ENCODE peak calls at places on chromosomes 5 and 9, in ten cellular contexts. V is AG04450; E is right lobe of liver; R is astrocyte of the spinal cord; X is A549; M is uterus; K is prostate gland; S is cardiac fibroblast; L is Jurkat, Clone E6-1; P is K562. D is an unnamed sample.
A peak's percentile ranks its signal among the peaks of the same experiment; 100 is the strongest.

GRCh38 chr9:94160594-94161501 is 76.6 kb downstream of the PTPDC1 start:
- DNase-seq in R (no peak), P (no peak), S (no peak), E (no peak), M (no peak), L (no peak), X (no peak), V (no peak), K (no peak), D (no peak)

GRCh38 chr5:31033295-31033694 is 160.2 kb upstream of the CDH6 start:
- DNase-seq in S (peak; percentile 2), V (no peak), K (no peak), X (no peak), L (no peak), R (peak; percentile 82), M (no peak), P (no peak), E (no peak), D (no peak)

GRCh38 chr5:94818904-94819303 is 200.4 kb downstream of the SLF1 start:
- DNase-seq in X (no peak), E (no peak), R (no peak), P (no peak), S (no peak), K (no peak), L (no peak), V (no peak), M (no peak), D (no peak)

GRCh38 chr9:104071589-104071988 is 22.5 kb upstream of the SMC2 start:
- DNase-seq in K (no peak), R (no peak), P (no peak), L (no peak), M (no peak), E (no peak), X (no peak), V (no peak), S (no peak), D (no peak)

GRCh38 chr5:15222156-15222555 is 277.8 kb upstream of the FBXL7 start:
- DNase-seq in X (no peak), M (no peak), R (no peak), V (no peak), L (no peak), K (no peak), P (no peak), S (no peak), E (no peak), D (no peak)

GRCh38 chr5:171845857-171846785 is 60.5 kb downstream of the SMIM23 start:
- DNase-seq in V (no peak), R (no peak), M (no peak), X (no peak), K (no peak), S (peak; percentile 57), P (no peak), L (no peak), E (no peak), D (peak; percentile 69)

GRCh38 chr9:93286252-93287188 is 102.6 kb downstream of the WNK2 start:
- DNase-seq in K (no peak), E (no peak), X (no peak), R (no peak), L (no peak), S (no peak), M (no peak), P (no peak), V (no peak), D (no peak)

GRCh38 chr5:172469697-172470096 is 15.4 kb upstream of the SH3PXD2B start:
- DNase-seq in L (no peak), M (no peak), E (no peak), V (no peak), K (no peak), S (no peak), X (no peak), R (no peak), P (no peak), D (no peak)

GRCh38 chr5:29169851-29170250 is 2023.6 kb upstream of the CDH6 start:
- DNase-seq in R (no peak), L (no peak), E (no peak), K (no peak), V (no peak), S (no peak), M (no peak), X (no peak), P (no peak), D (peak; percentile 16)

DNA sequence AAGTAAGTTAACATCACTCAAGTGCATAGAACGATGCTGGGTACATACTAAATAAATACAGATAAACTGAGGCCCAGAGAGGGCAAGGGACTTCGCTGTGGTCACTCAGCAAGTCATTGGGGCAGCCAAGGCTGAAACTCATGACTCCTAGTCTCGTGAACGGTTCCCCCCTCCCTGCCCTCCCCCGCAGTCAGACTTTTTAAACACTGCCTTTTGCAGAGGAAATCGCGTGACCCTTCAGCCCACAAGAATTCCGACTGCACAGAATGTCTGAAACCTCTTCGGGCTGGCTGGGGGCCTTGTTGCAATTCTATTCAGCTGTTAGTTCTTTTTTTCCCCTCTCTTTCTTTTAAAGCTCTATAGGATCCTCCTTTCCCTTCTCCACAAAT is 28.1 kb downstream of the NEK6 start:
- DNase-seq in X (no peak), L (no peak), E (peak; percentile 75), K (no peak), V (peak; percentile 97), S (peak; percentile 96), M (peak; percentile 87), P (peak; percentile 32), R (peak; percentile 98), D (no peak)
- H3K4me3 ChIP-seq in X (no peak overlapping the region), L (no peak overlapping the region), E (peak overlapping the region; percentile 9), K (no peak overlapping the region), V (no peak overlapping the region), S (no peak overlapping the region), M (no peak overlapping the region), P (no peak overlapping the region), R (no peak overlapping the region), D (no peak overlapping the region)

DNA sequence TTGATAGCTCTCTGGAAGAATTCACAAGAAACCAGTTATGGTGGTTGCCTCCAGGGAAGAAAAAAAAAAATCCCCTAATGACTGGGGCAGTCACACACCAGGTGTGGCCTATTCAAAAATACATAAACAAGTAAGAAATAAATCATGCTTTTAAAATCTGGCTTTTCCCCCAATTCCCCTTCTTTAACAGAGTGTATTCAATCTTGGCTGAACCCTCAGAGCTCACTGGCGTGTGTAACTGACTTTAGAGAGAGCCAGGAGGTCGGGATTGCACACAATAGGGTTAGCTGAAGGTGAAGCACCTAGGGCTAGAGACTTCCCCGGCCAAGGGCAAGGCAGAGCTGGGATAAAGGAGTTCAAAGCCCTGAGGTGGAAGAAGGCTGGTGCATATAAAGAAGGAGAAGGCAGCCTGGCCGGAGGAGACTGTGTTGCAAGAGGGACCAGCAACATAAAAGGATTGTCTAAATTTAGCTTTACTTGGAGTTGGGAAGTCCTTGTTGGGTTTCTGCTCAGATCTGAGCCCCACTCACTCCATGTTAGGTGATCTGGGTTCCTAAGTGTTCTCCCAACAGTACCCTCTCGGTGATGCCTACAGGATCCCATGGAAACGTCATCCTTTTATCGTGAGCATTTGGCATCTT is 19.7 kb downstream of the FNBP1 start:
- DNase-seq in K (no peak), M (peak; percentile 41), L (no peak), S (no peak), E (peak; percentile 68), X (no peak), R (no peak), V (no peak), P (no peak), D (no peak)
- H3K4me3 ChIP-seq in K (no peak overlapping the region), M (no peak overlapping the region), L (no peak overlapping the region), S (no peak overlapping the region), E (no peak overlapping the region), X (no peak overlapping the region), R (no peak overlapping the region), V (no peak overlapping the region), P (no peak overlapping the region), D (no peak overlapping the region)

GRCh38 chr5:178160176-178160575 is 6.5 kb upstream of the NHP2 start:
- DNase-seq in V (no peak), X (no peak), M (no peak), P (no peak), S (no peak), E (no peak), K (no peak), L (no peak), R (no peak), D (no peak)

GRCh38 chr5:178162481-178162880 is 8.8 kb upstream of the NHP2 start:
- DNase-seq in R (no peak), S (no peak), P (no peak), E (no peak), X (no peak), K (no peak), L (no peak), V (no peak), M (no peak), D (no peak)

GRCh38 chr5:178165585-178165984 is 11.9 kb upstream of the NHP2 start:
- DNase-seq in L (no peak), S (no peak), E (no peak), X (no peak), R (no peak), V (no peak), K (no peak), M (no peak), P (no peak), D (no peak)

DNA sequence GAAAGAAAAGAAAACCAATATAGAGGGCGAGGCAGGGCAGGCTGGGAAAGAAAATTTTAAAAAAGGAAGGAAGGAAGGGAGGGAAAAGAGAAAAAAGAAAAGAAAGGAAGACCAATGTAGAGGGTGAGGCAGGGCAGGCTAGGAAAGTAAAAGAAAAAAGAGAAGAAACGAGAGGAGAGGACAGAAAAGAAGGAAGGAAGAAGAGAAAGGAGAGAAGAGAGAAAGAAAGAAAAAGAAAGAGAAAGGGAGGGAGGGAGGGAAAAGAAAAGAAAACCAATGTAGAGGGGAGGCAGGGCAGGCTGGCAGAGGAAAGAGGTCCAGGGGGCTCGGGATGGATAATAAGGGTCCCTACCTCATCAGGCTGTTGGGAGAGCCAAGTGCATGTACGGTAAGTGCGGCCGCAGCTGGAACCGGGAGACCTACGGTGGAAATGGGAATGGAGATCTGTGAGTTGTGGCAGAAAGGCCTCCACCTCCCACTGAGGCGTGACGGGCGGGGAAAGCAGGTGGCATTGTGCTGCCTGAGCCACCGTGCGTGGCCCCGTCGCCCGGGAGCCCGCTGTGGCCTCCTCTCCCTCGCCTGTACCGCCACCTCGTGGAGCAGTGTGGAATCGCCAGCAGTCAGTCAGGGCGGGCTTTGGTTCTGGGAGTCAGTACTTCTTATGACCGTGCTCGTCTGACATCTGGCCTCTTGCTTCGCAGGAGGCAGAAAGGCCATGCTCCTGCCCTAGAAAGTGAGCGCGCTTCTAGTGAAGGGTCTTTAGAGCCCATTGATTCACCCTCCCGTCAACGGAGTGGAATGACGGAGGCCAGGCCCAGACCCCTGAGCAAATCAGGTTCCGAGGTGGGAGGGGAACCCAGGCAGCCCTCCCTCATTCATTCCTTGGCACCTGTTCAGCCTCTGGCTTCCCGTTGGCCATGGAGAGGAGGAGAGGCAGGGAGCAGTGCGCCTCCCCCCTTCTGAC is 10.4 kb upstream of the NHP2 start:
- DNase-seq in S (peak; percentile 75), P (peak; percentile 90), R (peak; percentile 61), X (peak; percentile 89), M (peak; percentile 72), L (peak; percentile 77), V (no peak), E (peak; percentile 86), K (peak; percentile 66), D (peak; percentile 96)
- H3K4me3 ChIP-seq in S (no peak overlapping the region), P (no peak overlapping the region), R (peak overlapping the region; percentile 11), X (peak overlapping the region; percentile 15), M (no peak overlapping the region), L (peak overlapping the region; percentile 44), V (peak overlapping the region; percentile 42), E (no peak overlapping the region), K (no peak overlapping the region), D (peak overlapping the region; percentile 30)

DNA sequence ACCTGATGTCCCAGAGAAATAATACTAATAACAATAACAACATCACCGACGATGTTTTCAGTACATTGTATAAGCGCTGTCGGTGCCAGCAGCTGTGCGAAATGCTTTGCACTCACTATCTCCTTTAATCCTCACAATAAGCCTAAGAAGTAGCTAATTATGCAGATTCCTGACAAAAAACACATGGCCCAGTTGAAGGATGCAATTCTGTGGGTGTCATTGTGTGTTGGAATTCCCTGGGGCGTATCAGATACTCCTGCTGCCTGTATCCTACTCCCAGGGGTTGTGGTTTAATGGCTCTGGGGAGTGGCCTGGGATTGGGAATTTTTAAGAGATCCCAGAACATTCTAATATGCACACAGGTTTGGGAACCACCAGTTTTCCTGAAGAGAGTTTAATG is 154.0 kb downstream of the RGS3 start:
- DNase-seq in X (no peak), E (no peak), R (no peak), M (no peak), L (no peak), V (no peak), P (no peak), K (no peak), S (no peak), D (peak; percentile 51)
- H3K4me3 ChIP-seq in X (no peak overlapping the region), E (no peak overlapping the region), R (no peak overlapping the region), M (no peak overlapping the region), L (no peak overlapping the region), V (no peak overlapping the region), P (no peak overlapping the region), K (no peak overlapping the region), S (no peak overlapping the region), D (no peak overlapping the region)

D was measured in H7.